ENCODE peak calls at places on chromosomes 5 and 9, in ten cellular contexts. O is left ventricle myocardium inferior, D is AG10803, Z is A549, B is SK-N-SH, C is fibroblast of the aortic adventitia, Q is HFF-Myc, K is aorta, N is BJ, H is pancreas. W is an unnamed sample.

GRCh38 chr5:958701-959571 is 49.7 kb upstream of the NKD2 start:
- DNase-seq in O (no peak), D (peak; percentile 88), Z (peak; percentile 80), B (peak; percentile 43), C (peak; percentile 78), Q (no peak), K (peak; percentile 46), N (peak; percentile 85), H (no peak), W (no peak)

GRCh38 chr9:98686961-98687855 is 21.5 kb downstream of the GABBR2 start:
- DNase-seq in O (no peak), D (no peak), Z (no peak), B (no peak), C (no peak), Q (no peak), K (no peak), N (no peak), H (no peak), W (peak; percentile 73)

GRCh38 chr9:4366649-4367330 is 66.9 kb upstream of the GLIS3 start:
- DNase-seq in O (no peak), D (peak; percentile 65), Z (peak; percentile 74), B (peak; percentile 12), C (peak; percentile 69), Q (peak; percentile 43), K (no peak), N (no peak), H (no peak), W (peak; percentile 53)

GRCh38 chr9:73919712-73920111 is 577.4 kb upstream of the RORB start:
- DNase-seq in O (no peak), D (no peak), Z (no peak), B (no peak), C (no peak), Q (no peak), K (no peak), N (no peak), H (no peak), W (no peak)

GRCh38 chr5:36398137-36398536 is 96.4 kb upstream of the RANBP3L start:
- DNase-seq in O (no peak), D (peak; percentile 69), Z (peak; percentile 14), B (peak; percentile 12), C (peak; percentile 79), Q (no peak), K (no peak), N (no peak), H (no peak), W (no peak)

GRCh38 chr5:158700997-158701391 is 398.7 kb downstream of the EBF1 start:
- DNase-seq in O (no peak), D (no peak), Z (no peak), B (no peak), C (no peak), Q (no peak), K (no peak), N (no peak), H (no peak), W (no peak)

GRCh38 chr9:114442022-114442421 is 54.2 kb upstream of the AKNA start:
- DNase-seq in O (no peak), D (no peak), Z (no peak), B (no peak), C (no peak), Q (no peak), K (no peak), N (no peak), H (no peak), W (no peak)

GRCh38 chr5:132479812-132480441 is 10.6 kb downstream of the IRF1 start:
- DNase-seq in O (no peak), D (no peak), Z (no peak), B (no peak), C (no peak), Q (no peak), K (no peak), N (no peak), H (no peak), W (no peak)

GRCh38 chr9:82467478-82467877 is 478.9 kb downstream of the SPATA31D1 start:
- DNase-seq in O (no peak), D (no peak), Z (no peak), B (no peak), C (peak; percentile 2), Q (no peak), K (no peak), N (no peak), H (no peak), W (no peak)

GRCh38 chr9:19028835-19029451 is 4.1 kb downstream of the SAXO1 start:
- DNase-seq in O (no peak), D (peak; percentile 70), Z (peak; percentile 66), B (peak; percentile 81), C (peak; percentile 86), Q (peak; percentile 49), K (no peak), N (no peak), H (no peak), W (peak; percentile 49)

GRCh38 chr5:155200608-155201007 is 187.1 kb downstream of the KIF4B start:
- DNase-seq in O (no peak), D (no peak), Z (no peak), B (no peak), C (no peak), Q (no peak), K (no peak), N (no peak), H (no peak), W (no peak)

GRCh38 chr9:97812247-97812543 is 40.8 kb upstream of the FOXE1 start:
- DNase-seq in O (no peak), D (no peak), Z (no peak), B (no peak), C (no peak), Q (no peak), K (no peak), N (no peak), H (no peak), W (no peak)

GRCh38 chr5:27561408-27561807 is 523.0 kb upstream of the CDH9 start:
- DNase-seq in O (no peak), D (no peak), Z (no peak), B (no peak), C (no peak), Q (no peak), K (no peak), N (no peak), H (no peak), W (no peak)

GRCh38 chr9:81002920-81003319 is 686.4 kb downstream of the TLE1 start:
- DNase-seq in O (no peak), D (no peak), Z (no peak), B (no peak), C (no peak), Q (no peak), K (no peak), N (no peak), H (no peak), W (no peak)

GRCh38 chr5:44809956-44810276 is 1.2 kb downstream of the MRPS30 start:
- DNase-seq in O (no peak), D (no peak), Z (no peak), B (no peak), C (no peak), Q (no peak), K (no peak), N (no peak), H (no peak), W (no peak)

GRCh38 chr5:125277494-125278154 is 531.2 kb upstream of the ZNF608 start:
- DNase-seq in O (no peak), D (peak; percentile 54), Z (peak; percentile 63), B (no peak), C (peak; percentile 90), Q (peak; percentile 70), K (no peak), N (peak; percentile 70), H (no peak), W (no peak)

GRCh38 chr9:6049798-6050197 is 34.4 kb upstream of the RANBP6 start:
- DNase-seq in O (no peak), D (peak; percentile 12), Z (peak; percentile 59), B (no peak), C (no peak), Q (no peak), K (no peak), N (no peak), H (no peak), W (peak; percentile 7)

DNA sequence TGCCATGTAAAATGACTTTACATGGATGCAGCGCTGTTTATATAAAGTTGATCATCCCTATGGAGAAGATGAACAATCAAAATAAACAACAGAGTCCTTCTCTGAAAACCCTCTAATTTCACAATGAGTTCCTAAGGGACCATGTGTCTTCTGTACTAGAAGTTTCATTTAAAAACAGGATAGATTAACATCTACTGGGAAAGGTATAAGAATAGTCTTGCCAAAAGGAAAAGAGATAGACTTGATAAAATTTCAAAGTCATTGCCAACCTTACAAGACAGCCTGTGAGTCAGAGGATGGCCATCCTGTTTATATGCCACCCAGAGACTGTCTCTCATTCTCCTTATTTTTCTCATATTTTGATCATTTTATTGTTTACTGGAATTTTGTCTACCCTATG is 367.1 kb upstream of the PDE4D start:
- DNase-seq in O (no peak), D (no peak), Z (no peak), B (no peak), C (no peak), Q (no peak), K (no peak), N (no peak), H (no peak), W (no peak)
- H3K4me3 ChIP-seq in O (no peak overlapping the region), D (no peak overlapping the region), Z (no peak overlapping the region), B (no peak overlapping the region), C (no peak overlapping the region), Q (no peak overlapping the region), K (no peak overlapping the region), N (no peak overlapping the region), H (no peak overlapping the region), W (no peak overlapping the region)

GRCh38 chr9:135959814-135960213 is 1.4 kb downstream of the UBAC1 start:
- DNase-seq in O (no peak), D (no peak), Z (no peak), B (no peak), C (peak; percentile 37), Q (no peak), K (no peak), N (no peak), H (no peak), W (no peak)
- H3K4me3 ChIP-seq in O (peak overlapping the region; percentile 85), D (peak overlapping the region; percentile 75), Z (peak overlapping the region; percentile 87), B (peak overlapping the region; percentile 90), C (peak overlapping the region; percentile 82), Q (peak overlapping the region; percentile 79), K (peak overlapping the region; percentile 95), N (peak overlapping the region; percentile 88), H (peak overlapping the region; percentile 92), W (peak overlapping the region; percentile 92)

GRCh38 chr5:170861855-170862766 is at the start of gene RANBP17:
- DNase-seq in O (peak; percentile 20), D (peak; percentile 67), Z (peak; percentile 75), B (peak; percentile 95), C (peak; percentile 16), Q (no peak), K (peak; percentile 54), N (no peak), H (peak; percentile 83), W (peak; percentile 90)
- H3K4me3 ChIP-seq in O (peak within 1 kb of the TSS; percentile 75), D (peak within 1 kb of the TSS; percentile 69), Z (peak within 1 kb of the TSS; percentile 95), B (peak within 1 kb of the TSS; percentile 74), C (peak within 1 kb of the TSS; percentile 60), Q (peak within 1 kb of the TSS; percentile 64), K (peak within 1 kb of the TSS; percentile 79), N (peak within 1 kb of the TSS; percentile 77), H (peak within 1 kb of the TSS; percentile 92), W (peak within 1 kb of the TSS; percentile 78)

DNA sequence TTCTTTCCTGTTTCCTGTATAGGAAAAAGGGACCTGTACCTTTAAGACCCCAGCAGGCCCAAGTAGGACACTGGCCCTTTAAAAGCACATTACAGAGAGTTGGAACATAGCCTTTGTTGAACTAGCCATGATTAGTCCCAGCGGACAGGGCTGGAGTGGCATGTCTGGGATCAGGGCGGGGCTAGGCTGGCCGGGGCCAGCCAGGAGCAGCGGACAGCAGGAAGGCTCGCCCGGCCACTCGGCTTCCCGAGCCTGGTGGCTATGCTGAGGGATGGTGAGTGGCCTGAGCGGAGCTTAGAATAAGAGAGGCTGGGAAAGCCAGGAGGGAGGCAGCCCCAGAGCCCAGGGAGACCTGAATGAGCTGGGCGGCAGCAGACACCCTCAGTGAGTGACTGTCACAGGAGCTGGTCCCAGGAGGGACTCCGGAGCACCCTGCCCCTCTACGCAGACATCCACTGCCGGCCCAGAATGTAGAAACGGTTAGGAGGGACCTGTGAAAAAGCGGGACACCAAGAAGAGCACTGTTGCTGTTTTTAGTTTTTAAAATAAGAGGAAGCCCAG is 92.1 kb downstream of the DAB2IP start:
- DNase-seq in O (peak; percentile 87), D (peak; percentile 86), Z (peak; percentile 85), B (peak; percentile 94), C (peak; percentile 86), Q (peak; percentile 73), K (peak; percentile 89), N (peak; percentile 65), H (peak; percentile 90), W (peak; percentile 84)
- H3K4me3 ChIP-seq in O (peak overlapping the region; percentile 76), D (peak overlapping the region; percentile 71), Z (peak overlapping the region; percentile 55), B (peak overlapping the region; percentile 43), C (peak overlapping the region; percentile 73), Q (peak overlapping the region; percentile 49), K (peak overlapping the region; percentile 60), N (peak overlapping the region; percentile 57), H (peak overlapping the region; percentile 52), W (peak overlapping the region; percentile 32)

W was measured in Caco-2.